ENCODE peak calls at places on chromosomes 6 and 20, in seven cellular contexts. Y is A673; I is NCI-H2081; D is CD4-positive, CD25-positive, alpha-beta regulatory T cell; F is A549; C is dermis microvascular lymphatic vessel endothelial cell; R is fibroblast of the aortic adventitia. T is an unnamed sample.

GRCh38 chr6:148423601-148424270 is 81.1 kb downstream of the SASH1 start:
- DNase-seq in Y (no peak), I (no peak), D (no peak), F (no peak), C (peak), R (no peak), T (no peak)

GRCh38 chr6:17470953-17471335 is 77.5 kb downstream of the CAP2 start:
- DNase-seq in Y (no peak), I (no peak), D (no peak), F (no peak), C (no peak), R (peak), T (no peak)

GRCh38 chr6:37005061-37005810 is at the start of gene FGD2:
- DNase-seq in Y (no peak), I (no peak), D (no peak), F (no peak), C (no peak), R (no peak), T (no peak)

GRCh38 chr6:101126501-101126900 is 245.4 kb upstream of the ASCC3 start:
- DNase-seq in Y (no peak), I (no peak), D (no peak), F (no peak), C (no peak), R (no peak), T (no peak)

GRCh38 chr20:9301129-9302072 is 213.0 kb upstream of the LAMP5 start:
- DNase-seq in Y (peak), I (peak), D (no peak), F (peak), C (peak), R (peak), T (no peak)

GRCh38 chr6:32792901-32793400 is 23.9 kb downstream of the HLA-DOB start:
- DNase-seq in Y (no peak), I (no peak), D (no peak), F (no peak), C (no peak), R (no peak), T (no peak)

GRCh38 chr6:28638915-28639314 is 113.2 kb downstream of the GPX5 start:
- DNase-seq in Y (no peak), I (no peak), D (no peak), F (no peak), C (no peak), R (no peak), T (no peak)

GRCh38 chr6:38776515-38776914 is 61.4 kb downstream of the DNAH8 start:
- DNase-seq in Y (no peak), I (no peak), D (no peak), F (no peak), C (no peak), R (peak), T (no peak)

GRCh38 chr20:33191484-33191883 is 23.5 kb downstream of the BPIFA2 start:
- DNase-seq in Y (no peak), I (no peak), D (no peak), F (no peak), C (no peak), R (no peak), T (no peak)

GRCh38 chr6:168841609-168842278 is 400.8 kb downstream of the SMOC2 start:
- DNase-seq in Y (no peak), I (no peak), D (no peak), F (no peak), C (no peak), R (no peak), T (no peak)

GRCh38 chr20:17622851-17623508 is 53.1 kb downstream of the DSTN start:
- DNase-seq in Y (no peak), I (no peak), D (no peak), F (no peak), C (no peak), R (no peak), T (no peak)

GRCh38 chr20:4027590-4028265 is 12.4 kb upstream of the RNF24 start:
- DNase-seq in Y (peak), I (no peak), D (no peak), F (no peak), C (no peak), R (no peak), T (no peak)

GRCh38 chr6:122789078-122789861 is at the start of gene SMPDL3A:
- DNase-seq in Y (peak), I (peak), D (peak), F (peak), C (no peak), R (peak), T (no peak)

GRCh38 chr20:8132015-8132631 is at the start of gene PLCB1:
- DNase-seq in Y (peak), I (peak), D (peak), F (peak), C (peak), R (peak), T (peak)

GRCh38 chr6:70221025-70221714 is 81.7 kb downstream of the COL9A1 start:
- DNase-seq in Y (peak), I (peak), D (peak), F (peak), C (peak), R (peak), T (peak)

GRCh38 chr6:36958775-36959554 is 4.4 kb downstream of the PI16 start:
- DNase-seq in Y (no peak), I (no peak), D (no peak), F (no peak), C (no peak), R (no peak), T (no peak)

GRCh38 chr20:21571841-21572690 is 58.2 kb upstream of the NKX2-2 start:
- DNase-seq in Y (peak), I (peak), D (peak), F (no peak), C (no peak), R (peak), T (no peak)

GRCh38 chr6:718345-718744 is 25.4 kb upstream of the EXOC2 start:
- DNase-seq in Y (no peak), I (no peak), D (no peak), F (no peak), C (no peak), R (no peak), T (no peak)

GRCh38 chr6:127212376-127212775 is 54.3 kb upstream of the RNF146 start:
- DNase-seq in Y (no peak), I (no peak), D (no peak), F (no peak), C (no peak), R (no peak), T (no peak)

GRCh38 chr6:123913858-123914257 is 110.2 kb downstream of the NKAIN2 start:
- DNase-seq in Y (no peak), I (no peak), D (no peak), F (no peak), C (no peak), R (no peak), T (no peak)

GRCh38 chr20:62181808-62182207 is 1.0 kb upstream of the MTG2 start:
- DNase-seq in Y (no peak), I (no peak), D (no peak), F (no peak), C (no peak), R (no peak), T (no peak)

GRCh38 chr20:6590891-6591679 is 176.4 kb upstream of the BMP2 start:
- DNase-seq in Y (peak), I (no peak), D (no peak), F (no peak), C (peak), R (peak), T (no peak)

GRCh38 chr6:148837941-148838340 is 91.1 kb downstream of the UST start:
- DNase-seq in Y (no peak), I (no peak), D (no peak), F (peak), C (no peak), R (no peak), T (no peak)

GRCh38 chr6:1496836-1497592 is 107.6 kb downstream of the FOXF2 start:
- DNase-seq in Y (no peak), I (peak), D (no peak), F (no peak), C (no peak), R (no peak), T (no peak)

GRCh38 chr6:166780284-166780683 is 153.2 kb upstream of the RPS6KA2 start:
- DNase-seq in Y (no peak), I (no peak), D (no peak), F (no peak), C (no peak), R (no peak), T (no peak)

GRCh38 chr6:152086223-152086873 is 278.9 kb downstream of the ESR1 start:
- DNase-seq in Y (no peak), I (no peak), D (no peak), F (no peak), C (no peak), R (no peak), T (no peak)

GRCh38 chr6:161370882-161371281 is 97.0 kb upstream of the AGPAT4 start:
- DNase-seq in Y (peak), I (peak), D (peak), F (peak), C (peak), R (peak), T (peak)

T was measured in Jurkat, Clone E6-1.